ENCODE peak calls at places on chromosomes 1 and 21, in nine cellular contexts. One of them, this sample, is unnamed.

GRCh38 chr1:14567056-14567455 is 31.4 kb upstream of the KAZN start:
- DNase-seq in EL: no peak
- DNase-seq in AG04450: no peak
- DNase-seq in NCI-H1105: no peak
- DNase-seq in BJ: no peak
- DNase-seq in fibroblast of the aortic adventitia: no peak
- DNase-seq in memory B cell: no peak
- DNase-seq in stimulated activated naive CD4-positive, alpha-beta T cell treated with Interleukin-2 at 50 U/mL for 16 hours: no peak
- DNase-seq in Right ventricle myocardium superior: no peak
- DNase-seq in this sample: no peak

GRCh38 chr21:35563885-35564451 is 496.4 kb downstream of the SETD4 start:
- DNase-seq in EL: peak
- DNase-seq in BJ: peak
- DNase-seq in Right ventricle myocardium superior: peak
- DNase-seq in NCI-H1105: no peak
- DNase-seq in stimulated activated naive CD4-positive, alpha-beta T cell treated with Interleukin-2 at 50 U/mL for 16 hours: no peak
- DNase-seq in memory B cell: no peak
- DNase-seq in AG04450: peak
- DNase-seq in fibroblast of the aortic adventitia: peak
- DNase-seq in this sample: peak

GRCh38 chr1:86466109-86466844 is 2.5 kb upstream of the CLCA1 start:
- DNase-seq in AG04450: no peak
- DNase-seq in BJ: no peak
- DNase-seq in fibroblast of the aortic adventitia: no peak
- DNase-seq in NCI-H1105: no peak
- DNase-seq in memory B cell: no peak
- DNase-seq in Right ventricle myocardium superior: no peak
- DNase-seq in stimulated activated naive CD4-positive, alpha-beta T cell treated with Interleukin-2 at 50 U/mL for 16 hours: no peak
- DNase-seq in EL: no peak
- DNase-seq in this sample: no peak

GRCh38 chr1:14340244-14340800 is 258.2 kb upstream of the KAZN start:
- DNase-seq in BJ: no peak
- DNase-seq in AG04450: no peak
- DNase-seq in EL: no peak
- DNase-seq in NCI-H1105: no peak
- DNase-seq in stimulated activated naive CD4-positive, alpha-beta T cell treated with Interleukin-2 at 50 U/mL for 16 hours: no peak
- DNase-seq in Right ventricle myocardium superior: no peak
- DNase-seq in fibroblast of the aortic adventitia: peak
- DNase-seq in memory B cell: no peak
- DNase-seq in this sample: no peak

GRCh38 chr21:46459356-46460112 is 843 bp downstream of the DIP2A start:
- DNase-seq in NCI-H1105: no peak
- DNase-seq in EL: peak
- DNase-seq in BJ: no peak
- DNase-seq in fibroblast of the aortic adventitia: peak
- DNase-seq in stimulated activated naive CD4-positive, alpha-beta T cell treated with Interleukin-2 at 50 U/mL for 16 hours: peak
- DNase-seq in AG04450: no peak
- DNase-seq in Right ventricle myocardium superior: peak
- DNase-seq in memory B cell: peak
- DNase-seq in this sample: no peak

GRCh38 chr1:159854101-159854692 is 8.3 kb downstream of the VSIG8 start:
- DNase-seq in stimulated activated naive CD4-positive, alpha-beta T cell treated with Interleukin-2 at 50 U/mL for 16 hours: no peak
- DNase-seq in NCI-H1105: no peak
- DNase-seq in BJ: no peak
- DNase-seq in EL: peak
- DNase-seq in Right ventricle myocardium superior: peak
- DNase-seq in memory B cell: no peak
- DNase-seq in fibroblast of the aortic adventitia: peak
- DNase-seq in AG04450: no peak
- DNase-seq in this sample: no peak

GRCh38 chr1:195188821-195189220 is 1419.4 kb downstream of the KCNT2 start:
- DNase-seq in Right ventricle myocardium superior: no peak
- DNase-seq in NCI-H1105: no peak
- DNase-seq in BJ: no peak
- DNase-seq in stimulated activated naive CD4-positive, alpha-beta T cell treated with Interleukin-2 at 50 U/mL for 16 hours: no peak
- DNase-seq in AG04450: no peak
- DNase-seq in EL: peak
- DNase-seq in fibroblast of the aortic adventitia: no peak
- DNase-seq in memory B cell: no peak
- DNase-seq in this sample: no peak

GRCh38 chr1:119676571-119677206 is 28.6 kb upstream of the ZNF697 start:
- DNase-seq in stimulated activated naive CD4-positive, alpha-beta T cell treated with Interleukin-2 at 50 U/mL for 16 hours: no peak
- DNase-seq in BJ: no peak
- DNase-seq in NCI-H1105: no peak
- DNase-seq in Right ventricle myocardium superior: peak
- DNase-seq in memory B cell: no peak
- DNase-seq in EL: no peak
- DNase-seq in fibroblast of the aortic adventitia: peak
- DNase-seq in AG04450: no peak
- DNase-seq in this sample: no peak

GRCh38 chr1:117646007-117646913 is 40.4 kb downstream of the TENT5C start:
- DNase-seq in memory B cell: no peak
- DNase-seq in Right ventricle myocardium superior: no peak
- DNase-seq in NCI-H1105: no peak
- DNase-seq in AG04450: no peak
- DNase-seq in fibroblast of the aortic adventitia: peak
- DNase-seq in BJ: peak
- DNase-seq in EL: peak
- DNase-seq in stimulated activated naive CD4-positive, alpha-beta T cell treated with Interleukin-2 at 50 U/mL for 16 hours: no peak
- DNase-seq in this sample: no peak

GRCh38 chr1:55670331-55671082 is 455.3 kb upstream of the USP24 start:
- DNase-seq in NCI-H1105: no peak
- DNase-seq in memory B cell: no peak
- DNase-seq in AG04450: no peak
- DNase-seq in Right ventricle myocardium superior: no peak
- DNase-seq in BJ: no peak
- DNase-seq in EL: peak
- DNase-seq in fibroblast of the aortic adventitia: peak
- DNase-seq in stimulated activated naive CD4-positive, alpha-beta T cell treated with Interleukin-2 at 50 U/mL for 16 hours: no peak
- DNase-seq in this sample: no peak

GRCh38 chr1:179794669-179795068 is 51.6 kb downstream of the FAM163A start:
- DNase-seq in stimulated activated naive CD4-positive, alpha-beta T cell treated with Interleukin-2 at 50 U/mL for 16 hours: no peak
- DNase-seq in memory B cell: no peak
- DNase-seq in NCI-H1105: no peak
- DNase-seq in AG04450: no peak
- DNase-seq in EL: no peak
- DNase-seq in Right ventricle myocardium superior: no peak
- DNase-seq in fibroblast of the aortic adventitia: peak
- DNase-seq in BJ: no peak
- DNase-seq in this sample: no peak

GRCh38 chr1:42741706-42742105 is 1.7 kb upstream of the CLDN19 start:
- DNase-seq in Right ventricle myocardium superior: no peak
- DNase-seq in EL: no peak
- DNase-seq in stimulated activated naive CD4-positive, alpha-beta T cell treated with Interleukin-2 at 50 U/mL for 16 hours: no peak
- DNase-seq in NCI-H1105: no peak
- DNase-seq in fibroblast of the aortic adventitia: no peak
- DNase-seq in memory B cell: no peak
- DNase-seq in BJ: no peak
- DNase-seq in AG04450: no peak
- DNase-seq in this sample: no peak

GRCh38 chr21:33286600-33287456 is 20.7 kb downstream of the IL10RB start:
- DNase-seq in stimulated activated naive CD4-positive, alpha-beta T cell treated with Interleukin-2 at 50 U/mL for 16 hours: no peak
- DNase-seq in EL: peak
- DNase-seq in Right ventricle myocardium superior: peak
- DNase-seq in BJ: no peak
- DNase-seq in memory B cell: no peak
- DNase-seq in NCI-H1105: no peak
- DNase-seq in fibroblast of the aortic adventitia: peak
- DNase-seq in AG04450: no peak
- DNase-seq in this sample: no peak

GRCh38 chr1:78113156-78113916 is 67.6 kb downstream of the GIPC2 start:
- DNase-seq in memory B cell: no peak
- DNase-seq in Right ventricle myocardium superior: no peak
- DNase-seq in BJ: no peak
- DNase-seq in NCI-H1105: no peak
- DNase-seq in fibroblast of the aortic adventitia: no peak
- DNase-seq in stimulated activated naive CD4-positive, alpha-beta T cell treated with Interleukin-2 at 50 U/mL for 16 hours: no peak
- DNase-seq in AG04450: no peak
- DNase-seq in EL: no peak
- DNase-seq in this sample: no peak

GRCh38 chr1:118488776-118489175 is 303.7 kb upstream of the SPAG17 start:
- DNase-seq in stimulated activated naive CD4-positive, alpha-beta T cell treated with Interleukin-2 at 50 U/mL for 16 hours: no peak
- DNase-seq in BJ: no peak
- DNase-seq in EL: no peak
- DNase-seq in AG04450: no peak
- DNase-seq in fibroblast of the aortic adventitia: no peak
- DNase-seq in Right ventricle myocardium superior: no peak
- DNase-seq in NCI-H1105: no peak
- DNase-seq in memory B cell: no peak
- DNase-seq in this sample: no peak

GRCh38 chr1:153627797-153628626 is at the start of gene S100A1:
- DNase-seq in stimulated activated naive CD4-positive, alpha-beta T cell treated with Interleukin-2 at 50 U/mL for 16 hours: no peak
- DNase-seq in Right ventricle myocardium superior: peak
- DNase-seq in EL: no peak
- DNase-seq in BJ: no peak
- DNase-seq in fibroblast of the aortic adventitia: no peak
- DNase-seq in memory B cell: no peak
- DNase-seq in NCI-H1105: no peak
- DNase-seq in AG04450: no peak
- DNase-seq in this sample: no peak

GRCh38 chr1:185916866-185917265 is 182.7 kb downstream of the HMCN1 start:
- DNase-seq in fibroblast of the aortic adventitia: peak
- DNase-seq in memory B cell: no peak
- DNase-seq in Right ventricle myocardium superior: no peak
- DNase-seq in BJ: no peak
- DNase-seq in stimulated activated naive CD4-positive, alpha-beta T cell treated with Interleukin-2 at 50 U/mL for 16 hours: no peak
- DNase-seq in NCI-H1105: no peak
- DNase-seq in EL: no peak
- DNase-seq in AG04450: no peak
- DNase-seq in this sample: no peak

GRCh38 chr1:11524465-11525150 is 45.7 kb downstream of the DISP3 start:
- DNase-seq in memory B cell: no peak
- DNase-seq in BJ: no peak
- DNase-seq in Right ventricle myocardium superior: no peak
- DNase-seq in EL: no peak
- DNase-seq in stimulated activated naive CD4-positive, alpha-beta T cell treated with Interleukin-2 at 50 U/mL for 16 hours: no peak
- DNase-seq in AG04450: no peak
- DNase-seq in NCI-H1105: no peak
- DNase-seq in fibroblast of the aortic adventitia: no peak
- DNase-seq in this sample: no peak

GRCh38 chr1:167109125-167109524 is 15.2 kb downstream of the STYXL2 start:
- DNase-seq in fibroblast of the aortic adventitia: no peak
- DNase-seq in AG04450: no peak
- DNase-seq in BJ: no peak
- DNase-seq in NCI-H1105: no peak
- DNase-seq in memory B cell: no peak
- DNase-seq in Right ventricle myocardium superior: no peak
- DNase-seq in stimulated activated naive CD4-positive, alpha-beta T cell treated with Interleukin-2 at 50 U/mL for 16 hours: no peak
- DNase-seq in EL: no peak
- DNase-seq in this sample: no peak

GRCh38 chr1:39395357-39395831 is 96.0 kb upstream of the BMP8A start:
- DNase-seq in stimulated activated naive CD4-positive, alpha-beta T cell treated with Interleukin-2 at 50 U/mL for 16 hours: no peak
- DNase-seq in BJ: no peak
- DNase-seq in AG04450: peak
- DNase-seq in NCI-H1105: no peak
- DNase-seq in EL: peak
- DNase-seq in fibroblast of the aortic adventitia: peak
- DNase-seq in Right ventricle myocardium superior: no peak
- DNase-seq in memory B cell: no peak
- DNase-seq in this sample: no peak

GRCh38 chr1:3609016-3609768 is 2.1 kb downstream of the MEGF6 start:
- DNase-seq in NCI-H1105: no peak
- DNase-seq in memory B cell: no peak
- DNase-seq in BJ: no peak
- DNase-seq in stimulated activated naive CD4-positive, alpha-beta T cell treated with Interleukin-2 at 50 U/mL for 16 hours: no peak
- DNase-seq in EL: no peak
- DNase-seq in AG04450: no peak
- DNase-seq in Right ventricle myocardium superior: no peak
- DNase-seq in fibroblast of the aortic adventitia: no peak
- DNase-seq in this sample: no peak